ENCODE peak calls at places on chromosomes 4 and X, in seven cellular contexts. V is IMR-90, J is H9, T is H1, O is neuronal stem cell, W is mesendoderm, G is trophoblast cell. Y is an unnamed sample.

GRCh38 chr4:174538876-174539250 is 16.6 kb upstream of the HPGD start:
- DNase-seq in J (no peak), G (peak; percentile 71), O (no peak), V (no peak), W (no peak), T (no peak), Y (no peak)

GRCh38 chr4:1489639-1489995 is 83.4 kb upstream of the NKX1-1 start:
- DNase-seq in J (no peak), T (no peak), V (no peak), G (no peak), W (no peak), O (no peak), Y (no peak)

GRCh38 chr4:137623013-137623412 is 90.7 kb upstream of the PCDH18 start:
- DNase-seq in V (no peak), O (peak; percentile 43), J (no peak), W (no peak), T (no peak), G (no peak), Y (peak; percentile 44)

GRCh38 chr4:185031611-185032010 is 13.3 kb downstream of the HELT start:
- DNase-seq in O (no peak), J (no peak), W (no peak), G (no peak), T (no peak), V (no peak), Y (no peak)

GRCh38 chrX:22220941-22221340 is 51.8 kb upstream of the CBLL2 start:
- DNase-seq in O (no peak), J (no peak), G (peak; percentile 57), V (peak; percentile 88), T (no peak), W (peak; percentile 4), Y (peak; percentile 72)

GRCh38 chr4:721261-722171 is 15.9 kb downstream of the PCGF3 start:
- DNase-seq in T (no peak), G (no peak), V (no peak), W (no peak), J (no peak), O (no peak), Y (no peak)

GRCh38 chr4:67475155-67475554 is 70.1 kb downstream of the CENPC start:
- DNase-seq in V (no peak), G (no peak), O (no peak), T (no peak), J (no peak), W (no peak), Y (no peak)

GRCh38 chr4:175806741-175807140 is 5.3 kb downstream of the GPM6A start:
- DNase-seq in G (no peak), T (no peak), O (no peak), V (no peak), J (no peak), W (no peak), Y (no peak)

GRCh38 chr4:131248314-131248713 is 1900.8 kb upstream of the PCDH10 start:
- DNase-seq in G (no peak), O (no peak), W (no peak), V (no peak), J (no peak), T (no peak), Y (no peak)

GRCh38 chrX:25442501-25442900 is 426.7 kb upstream of the ARX start:
- DNase-seq in O (no peak), V (no peak), W (peak; percentile 4), T (no peak), J (no peak), G (no peak), Y (no peak)

GRCh38 chrX:41720125-41720780 is 3.7 kb upstream of the GPR82 start:
- DNase-seq in W (no peak), J (no peak), G (no peak), V (peak; percentile 41), O (no peak), T (no peak), Y (peak; percentile 12)

GRCh38 chr4:23269583-23269982 is 576.8 kb downstream of the GBA3 start:
- DNase-seq in O (no peak), W (no peak), G (no peak), J (no peak), V (no peak), T (no peak), Y (peak; percentile 5)

GRCh38 chrX:2974946-2975345 is 31.4 kb upstream of the ARSH start:
- DNase-seq in O (no peak), G (no peak), J (no peak), W (no peak), V (no peak), T (no peak), Y (no peak)

GRCh38 chrX:100931925-100932285 is 3.2 kb upstream of the XKRX start:
- DNase-seq in V (no peak), O (no peak), W (no peak), G (no peak), J (no peak), T (no peak), Y (no peak)

GRCh38 chrX:144681501-144681900 is 565.8 kb upstream of the SPANXN1 start:
- DNase-seq in T (no peak), O (no peak), G (no peak), V (no peak), W (peak; percentile 2), J (no peak), Y (peak; percentile 88)

GRCh38 chr4:69054578-69055200 is 41.6 kb upstream of the UGT2B7 start:
- DNase-seq in J (no peak), V (peak; percentile 87), W (no peak), G (no peak), O (no peak), T (no peak), Y (peak; percentile 88)

GRCh38 chrX:50147972-50148371 is 52.8 kb downstream of the AKAP4 start:
- DNase-seq in W (no peak), V (no peak), G (no peak), J (no peak), T (no peak), O (no peak), Y (no peak)

GRCh38 chrX:115449742-115450141 is 111.2 kb upstream of the PLS3 start:
- DNase-seq in O (no peak), G (no peak), W (no peak), T (no peak), J (no peak), V (no peak), Y (peak; percentile 21)

GRCh38 chrX:3820170-3820569 is 106.7 kb upstream of the PRKX start:
- DNase-seq in W (no peak), J (no peak), V (peak; percentile 93), T (no peak), G (peak; percentile 2), O (no peak), Y (peak; percentile 77)

GRCh38 chr4:139530833-139531427 is 25.1 kb downstream of the SETD7 start:
- DNase-seq in G (peak; percentile 33), V (no peak), W (peak; percentile 80), T (no peak), J (peak; percentile 70), O (peak; percentile 43), Y (peak; percentile 69)

GRCh38 chr4:12507868-12508481 is 976.2 kb downstream of the RAB28 start:
- DNase-seq in G (no peak), T (no peak), V (no peak), W (peak; percentile 17), O (no peak), J (no peak), Y (no peak)

GRCh38 chrX:5998901-5999300 is 229.8 kb downstream of the NLGN4X start:
- DNase-seq in G (no peak), V (no peak), O (no peak), W (no peak), T (no peak), J (no peak), Y (no peak)

GRCh38 chr4:156347412-156348075 is 393.9 kb upstream of the CTSO start:
- DNase-seq in T (no peak), O (no peak), G (peak; percentile 57), J (no peak), W (peak; percentile 96), V (peak; percentile 64), Y (peak; percentile 68)

DNA sequence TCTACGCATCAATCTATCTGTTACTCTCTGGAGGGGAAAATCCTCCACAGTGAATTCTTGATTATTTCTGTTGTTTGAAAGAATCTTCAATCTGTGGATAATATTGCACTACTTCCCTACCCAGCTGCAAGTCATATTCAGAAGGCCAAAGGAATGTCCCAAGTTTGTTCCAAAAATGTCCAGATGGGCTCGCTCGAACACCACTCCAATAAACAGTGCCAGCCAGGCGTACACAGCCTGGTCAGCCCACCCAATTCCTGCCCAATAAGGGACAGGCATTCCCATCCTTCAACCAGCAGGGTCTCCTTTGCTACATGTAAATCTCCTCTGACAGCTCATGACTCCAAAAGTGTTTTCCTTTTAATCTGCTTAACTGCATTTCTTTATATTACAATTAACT is 80.7 kb upstream of the GPM6B start:
- DNase-seq in O (no peak), J (no peak), W (no peak), G (no peak), T (no peak), V (no peak), Y (no peak)
- H3K18ac ChIP-seq in O (no peak overlapping the region), J (no peak overlapping the region), W (no peak overlapping the region), G (no peak overlapping the region), T (no peak overlapping the region), V (no peak overlapping the region), Y (no peak overlapping the region)

GRCh38 chr4:7160439-7160838 is 31.9 kb upstream of the SORCS2 start:
- DNase-seq in V (no peak), O (no peak), J (peak; percentile 11), W (no peak), T (no peak), G (no peak), Y (no peak)
- H3K18ac ChIP-seq in V (no peak overlapping the region), O (peak overlapping the region; percentile 33), J (no peak overlapping the region), W (no peak overlapping the region), T (no peak overlapping the region), G (no peak overlapping the region), Y (no peak overlapping the region)

GRCh38 chr4:86261634-86262033 is 98.2 kb downstream of the MAPK10 start:
- DNase-seq in J (no peak), W (no peak), T (no peak), O (no peak), G (no peak), V (no peak), Y (peak; percentile 14)

GRCh38 chr4:86250616-86251015 is 109.2 kb downstream of the MAPK10 start:
- DNase-seq in W (no peak), G (no peak), O (no peak), J (no peak), V (no peak), T (no peak), Y (no peak)

GRCh38 chr4:86256086-86256485 is 103.8 kb downstream of the MAPK10 start:
- DNase-seq in O (no peak), G (no peak), V (no peak), J (no peak), W (no peak), T (no peak), Y (no peak)
- H3K18ac ChIP-seq in O (no peak overlapping the region), G (no peak overlapping the region), V (no peak overlapping the region), J (no peak overlapping the region), W (no peak overlapping the region), T (no peak overlapping the region), Y (no peak overlapping the region)

DNA sequence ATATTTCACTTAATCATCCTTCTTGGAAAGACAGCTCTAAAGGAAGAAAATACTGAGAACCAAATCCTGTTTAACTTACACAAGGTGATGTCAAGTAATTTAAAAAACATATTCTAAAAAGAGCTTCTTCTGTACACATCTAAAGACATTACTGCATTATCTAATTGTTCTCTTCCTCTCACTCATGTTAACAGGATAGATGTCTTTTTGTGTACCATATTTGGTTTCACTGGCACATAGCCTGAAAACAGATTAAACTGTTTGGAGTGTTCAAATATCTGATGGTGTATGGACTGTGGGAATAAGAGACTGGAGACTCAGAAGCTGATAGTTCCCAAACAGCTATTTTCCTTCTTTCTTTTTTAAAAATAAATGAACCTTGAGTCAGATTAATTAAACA is 213.3 kb upstream of the MAB21L2 start:
- DNase-seq in O (no peak), T (no peak), J (no peak), G (no peak), V (peak; percentile 35), W (no peak), Y (peak; percentile 27)
- H3K18ac ChIP-seq in O (no peak overlapping the region), T (no peak overlapping the region), J (no peak overlapping the region), G (no peak overlapping the region), V (no peak overlapping the region), W (no peak overlapping the region), Y (no peak overlapping the region)

GRCh38 chrX:70434352-70434866 is 10.2 kb upstream of the DLG3 start:
- DNase-seq in J (peak; percentile 93), G (peak; percentile 66), V (peak; percentile 71), T (peak; percentile 50), W (peak; percentile 91), O (peak; percentile 75), Y (peak; percentile 82)
- H3K18ac ChIP-seq in J (no peak overlapping the region), G (no peak overlapping the region), V (no peak overlapping the region), T (no peak overlapping the region), W (no peak overlapping the region), O (peak overlapping the region; percentile 80), Y (peak overlapping the region; percentile 90)

Y was measured in mesenchymal stem cell.